ENCODE peak calls at places on chromosome 9, in four cellular contexts. Q, K, D and E are unnamed samples.

GRCh38 chr9:35935755-35936509 is 22.0 kb downstream of the OR2S2 start:
- DNase-seq in D (no peak), Q (no peak), K (no peak), E (no peak)

GRCh38 chr9:127897194-127897692 is 2.2 kb downstream of the ST6GALNAC6 start:
- DNase-seq in Q (peak), D (peak), K (no peak), E (no peak)

GRCh38 chr9:109923826-109924225 is 143.8 kb downstream of the PALM2AKAP2 start:
- DNase-seq in D (no peak), Q (no peak), K (no peak), E (no peak)

GRCh38 chr9:13817754-13818278 is 496.1 kb downstream of the NFIB start:
- DNase-seq in K (no peak), Q (no peak), D (no peak), E (no peak)

GRCh38 chr9:312596-313320 is 98.1 kb downstream of the DOCK8 start:
- DNase-seq in D (no peak), Q (no peak), K (no peak), E (no peak)

GRCh38 chr9:136220017-136220729 is 15.2 kb upstream of the LHX3 start:
- DNase-seq in D (peak), K (no peak), Q (no peak), E (no peak)

GRCh38 chr9:131082774-131083512 is 13.4 kb upstream of the AIF1L start:
- DNase-seq in Q (no peak), D (peak), K (no peak), E (no peak)

GRCh38 chr9:135050072-135050990 is 37.1 kb upstream of the OLFM1 start:
- DNase-seq in K (no peak), Q (no peak), D (no peak), E (peak)

GRCh38 chr9:70477146-70477745 is 62.8 kb upstream of the KLF9 start:
- DNase-seq in D (no peak), K (no peak), Q (no peak), E (no peak)

GRCh38 chr9:19470981-19471650 is 62.3 kb downstream of the ACER2 start:
- DNase-seq in Q (no peak), D (no peak), K (no peak), E (no peak)

GRCh38 chr9:15725953-15726352 is 173.1 kb downstream of the CCDC171 start:
- DNase-seq in D (no peak), Q (no peak), K (no peak), E (no peak)

GRCh38 chr9:85909390-85909789 is 31.6 kb upstream of the NAA35 start:
- DNase-seq in K (no peak), D (no peak), Q (no peak), E (no peak)

GRCh38 chr9:9771314-9771713 is 841.5 kb downstream of the PTPRD start:
- DNase-seq in K (no peak), Q (no peak), D (no peak), E (no peak)

GRCh38 chr9:83964973-83965349 is 15.1 kb downstream of the HNRNPK start:
- DNase-seq in D (no peak), K (no peak), Q (no peak), E (no peak)

GRCh38 chr9:106622148-106622547 is 240.8 kb upstream of the ZNF462 start:
- DNase-seq in D (no peak), K (no peak), Q (no peak), E (no peak)

GRCh38 chr9:74463825-74464224 is 33.3 kb upstream of the RORB start:
- DNase-seq in K (no peak), D (no peak), Q (peak), E (no peak)

GRCh38 chr9:14522627-14523379 is 170.4 kb downstream of the ZDHHC21 start:
- DNase-seq in Q (no peak), D (peak), K (no peak), E (no peak)

GRCh38 chr9:98552306-98552705 is 156.4 kb downstream of the GABBR2 start:
- DNase-seq in D (no peak), Q (no peak), K (no peak), E (no peak)

GRCh38 chr9:69674741-69675438 is 2.7 kb upstream of the APBA1 start:
- DNase-seq in Q (no peak), K (no peak), D (no peak), E (no peak)

GRCh38 chr9:133534346-133535284 is at the start of gene ADAMTSL2:
- DNase-seq in D (no peak), Q (peak), K (no peak), E (no peak)

GRCh38 chr9:137544176-137544755 is 5.9 kb downstream of the PNPLA7 start:
- DNase-seq in K (no peak), Q (no peak), D (no peak), E (no peak)

GRCh38 chr9:20805766-20806165 is 121.7 kb downstream of the FOCAD start:
- DNase-seq in Q (no peak), D (no peak), K (no peak), E (no peak)

DNA sequence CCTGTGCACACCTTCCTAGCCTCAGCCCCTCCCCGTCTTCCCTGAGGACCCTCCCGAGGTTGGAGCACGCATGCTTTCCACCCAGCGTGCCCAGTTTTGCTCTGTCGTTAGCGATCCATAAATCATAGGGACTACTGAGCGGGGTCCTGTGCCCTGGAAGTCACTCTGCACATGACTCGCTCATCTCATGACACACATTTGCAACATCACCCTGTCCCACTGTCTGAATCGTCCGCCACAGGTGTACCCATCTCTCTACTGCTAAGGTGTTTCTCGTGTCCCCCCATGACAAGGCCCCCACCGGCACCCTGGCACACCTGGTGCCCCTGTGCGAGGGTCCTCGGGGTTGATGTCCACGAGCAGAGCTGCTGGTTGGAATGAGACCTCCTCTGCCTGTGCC is 69.0 kb upstream of the BARHL1 start:
- DNase-seq in D (no peak), Q (no peak), K (no peak), E (no peak)
- TF ChIP-seq USF2 in D (no peak), Q (no peak), K (no peak), E (no peak)

GRCh38 chr9:124858330-124859046 is 3.3 kb downstream of the RPL35 start:
- DNase-seq in K (no peak), Q (no peak), D (no peak), E (no peak)
- TF ChIP-seq HDAC2 in K (no peak), Q (no peak), D (no peak), E (no peak)

GRCh38 chr9:81377921-81378320 is 311.4 kb downstream of the TLE1 start:
- DNase-seq in D (no peak), K (no peak), Q (no peak), E (no peak)
- TF ChIP-seq SIN3A in D (no peak), K (no peak), Q (no peak), E (no peak)

GRCh38 chr9:4365055-4365454 is 65.2 kb upstream of the GLIS3 start:
- DNase-seq in K (no peak), D (no peak), Q (no peak), E (no peak)
- TF ChIP-seq USF2 in K (no peak), D (no peak), Q (no peak), E (no peak)